ENCODE peak calls at places on chromosome 1, in eight cellular contexts. M, P, Y, N, L, F, G and I are unnamed samples.

GRCh38 chr1:228084797-228085196 is 2.3 kb downstream of the ARF1 start:
- DNase-seq in F (peak), P (peak), L (no peak), N (no peak), Y (no peak), G (no peak), M (no peak), I (no peak)

GRCh38 chr1:38088366-38088765 is 41.8 kb upstream of the POU3F1 start:
- DNase-seq in N (no peak), M (no peak), F (no peak), Y (no peak), P (no peak), G (no peak), L (no peak), I (no peak)

GRCh38 chr1:3945222-3945621 is 45.1 kb upstream of the C1orf174 start:
- DNase-seq in G (no peak), L (no peak), Y (no peak), P (no peak), N (no peak), M (no peak), F (no peak), I (no peak)

GRCh38 chr1:224542783-224543440 is 73.2 kb upstream of the CNIH3 start:
- DNase-seq in F (no peak), Y (peak), L (no peak), P (no peak), N (peak), G (no peak), M (no peak), I (no peak)

GRCh38 chr1:23470282-23471070 is 13.5 kb downstream of the ASAP3 start:
- DNase-seq in N (no peak), G (no peak), F (peak), Y (no peak), P (peak), M (no peak), L (no peak), I (no peak)

GRCh38 chr1:47771766-47772165 is 225.4 kb downstream of the TRABD2B start:
- DNase-seq in P (peak), G (no peak), L (no peak), F (no peak), M (peak), N (no peak), Y (no peak), I (no peak)

GRCh38 chr1:225645194-225645593 is 7.7 kb downstream of the ENAH start:
- DNase-seq in L (no peak), M (no peak), G (no peak), P (no peak), Y (no peak), F (no peak), N (no peak), I (no peak)

GRCh38 chr1:156712626-156713025 is 7.2 kb upstream of the CRABP2 start:
- DNase-seq in N (no peak), G (no peak), Y (no peak), F (no peak), L (no peak), P (no peak), M (no peak), I (no peak)

GRCh38 chr1:242870944-242871343 is 346.4 kb upstream of the PLD5 start:
- DNase-seq in Y (no peak), P (no peak), F (no peak), N (no peak), M (no peak), G (no peak), L (no peak), I (no peak)

GRCh38 chr1:159250817-159251216 is 46.1 kb downstream of the ACKR1 start:
- DNase-seq in G (no peak), Y (no peak), M (no peak), L (no peak), P (no peak), N (no peak), F (no peak), I (peak)

GRCh38 chr1:33094971-33095604 is 14.1 kb downstream of the AZIN2 start:
- DNase-seq in N (peak), M (peak), P (no peak), Y (peak), F (no peak), G (no peak), L (peak), I (peak)

GRCh38 chr1:2953688-2954285 is 67.5 kb upstream of the ACTRT2 start:
- DNase-seq in N (no peak), L (no peak), M (no peak), P (no peak), G (no peak), F (no peak), Y (no peak), I (no peak)

GRCh38 chr1:181044449-181044966 is 10.7 kb downstream of the MR1 start:
- DNase-seq in Y (no peak), F (no peak), M (peak), L (peak), N (peak), G (no peak), P (no peak), I (no peak)
- TF ChIP-seq POLR2A in Y (no peak), F (no peak), M (no peak), L (no peak), N (no peak), G (peak), P (no peak), I (no peak)

GRCh38 chr1:53014791-53015507 is 47.1 kb upstream of the PODN start:
- DNase-seq in P (peak), G (peak), F (peak), M (peak), Y (peak), N (peak), L (peak), I (peak)
- TF ChIP-seq POLR2A in P (no peak), G (peak), F (no peak), M (no peak), Y (no peak), N (no peak), L (no peak), I (peak)

GRCh38 chr1:1889847-1890505 is 911 bp downstream of the GNB1 start:
- DNase-seq in L (no peak), Y (no peak), G (peak), N (peak), F (peak), M (no peak), P (peak), I (peak)

GRCh38 chr1:1891349-1892078 is 627 bp upstream of the GNB1 start:
- DNase-seq in M (peak), N (peak), Y (peak), G (peak), L (peak), F (peak), P (peak), I (peak)

GRCh38 chr1:1889090-1889750 is 1.7 kb downstream of the GNB1 start:
- DNase-seq in G (no peak), L (no peak), F (no peak), Y (no peak), P (no peak), N (no peak), M (no peak), I (peak)

GRCh38 chr1:1892079-1892762 is 1.3 kb upstream of the GNB1 start:
- DNase-seq in M (peak), N (no peak), G (no peak), Y (no peak), L (no peak), F (no peak), P (peak), I (no peak)

GRCh38 chr1:1890506-1891348 is at the start of gene GNB1:
- DNase-seq in N (peak), M (peak), G (peak), F (peak), Y (peak), P (peak), L (peak), I (peak)
- TF ChIP-seq POLR2A in N (no peak), M (peak), G (peak), F (peak), Y (no peak), P (peak), L (no peak), I (peak)

GRCh38 chr1:182869241-182869666 is 30.1 kb downstream of the DHX9 start:
- DNase-seq in L (no peak), N (no peak), Y (no peak), M (no peak), P (no peak), G (no peak), F (no peak), I (peak)
- TF ChIP-seq POLR2A in L (no peak), N (no peak), Y (no peak), M (no peak), P (no peak), G (no peak), F (no peak), I (no peak)

GRCh38 chr1:207321045-207321789 is at the start of gene CD55:
- DNase-seq in F (peak), N (peak), Y (peak), L (peak), M (peak), P (peak), G (peak), I (peak)
- TF ChIP-seq POLR2A in F (peak), N (peak), Y (peak), L (peak), M (peak), P (peak), G (peak), I (peak)

DNA sequence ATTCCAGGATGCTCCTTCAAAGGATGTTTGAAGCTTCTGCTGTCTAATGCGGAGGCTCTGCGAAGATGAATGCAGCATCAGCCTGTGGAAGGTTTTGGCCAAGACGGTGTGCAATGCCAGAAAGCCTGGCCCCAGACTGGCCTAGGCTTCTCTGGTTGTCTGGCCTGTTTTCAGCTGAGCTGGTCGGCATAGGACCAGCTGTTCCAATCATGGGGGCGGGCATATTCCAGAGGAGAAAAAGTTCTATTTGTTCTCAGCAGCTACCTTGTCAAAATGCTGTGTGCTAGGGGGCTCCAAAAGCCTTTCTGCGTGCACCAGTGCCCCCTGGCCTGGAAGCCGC is 57.6 kb downstream of the TGFB2 start:
- DNase-seq in P (no peak), Y (no peak), F (no peak), G (no peak), N (no peak), L (no peak), M (no peak), I (no peak)
- TF ChIP-seq POLR2A in P (no peak), Y (no peak), F (no peak), G (no peak), N (no peak), L (no peak), M (no peak), I (no peak)

DNA sequence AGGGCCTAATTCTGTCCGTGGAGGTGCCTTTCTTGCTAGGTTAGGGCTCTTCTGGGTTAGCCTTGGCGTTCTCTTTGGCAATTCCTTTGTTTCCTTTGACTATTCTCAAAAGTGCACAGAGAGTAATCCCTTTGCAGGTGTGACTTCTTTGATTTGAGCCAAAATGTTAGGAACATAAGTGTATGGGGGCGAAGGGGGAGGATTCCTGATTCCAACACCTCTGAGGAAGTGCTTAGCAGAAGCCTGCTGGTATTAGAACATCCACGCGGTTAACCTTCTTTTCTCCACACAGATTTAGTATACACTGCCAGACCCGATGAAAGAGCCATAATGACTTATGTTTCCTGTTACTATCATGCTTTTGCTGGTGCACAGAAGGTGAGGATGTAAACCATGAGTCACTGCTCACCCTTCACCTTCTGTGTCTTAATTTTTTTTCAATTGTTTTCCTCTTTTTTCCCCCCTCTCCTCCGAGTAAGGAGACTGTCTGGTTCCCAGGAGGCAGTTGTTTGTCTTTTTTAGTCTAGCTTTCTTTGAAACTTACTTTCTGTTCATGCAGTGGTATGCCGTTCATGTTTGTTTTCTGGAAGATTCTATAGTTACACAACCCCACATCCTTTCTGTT is 48.0 kb downstream of the ACTN2 start:
- DNase-seq in Y (no peak), G (no peak), F (no peak), N (no peak), M (no peak), L (no peak), P (no peak), I (no peak)
- TF ChIP-seq POLR2A in Y (no peak), G (no peak), F (no peak), N (no peak), M (no peak), L (no peak), P (no peak), I (no peak)

DNA sequence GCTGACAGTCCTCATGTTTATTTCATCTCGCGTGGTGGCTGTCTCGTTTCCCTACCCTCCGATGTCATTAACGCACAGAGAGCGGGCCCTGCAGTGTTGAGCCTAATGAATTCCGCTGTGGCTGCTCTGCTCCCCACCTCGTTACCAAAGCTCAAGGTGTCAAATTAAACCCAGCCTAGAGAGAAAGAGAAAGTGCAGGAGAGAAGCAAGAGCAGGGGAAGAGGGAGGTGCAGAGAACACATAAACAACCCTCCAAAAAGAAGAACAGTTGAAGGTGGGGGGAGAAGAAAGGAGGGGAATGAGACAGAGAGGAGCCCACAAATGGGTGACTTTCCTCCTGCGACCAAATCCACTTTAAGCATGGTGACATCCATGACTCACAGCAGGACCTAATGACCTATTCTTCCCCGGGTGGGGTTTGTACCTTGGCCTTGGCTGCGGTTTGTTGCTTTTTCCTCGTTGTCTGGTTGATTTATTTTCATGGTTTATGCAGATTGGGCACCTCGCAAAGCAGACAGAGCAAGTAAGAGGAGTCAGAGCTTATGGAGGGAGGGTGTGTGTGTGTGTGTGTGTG is 92.5 kb downstream of the PBX1 start:
- DNase-seq in M (no peak), G (no peak), Y (peak), P (no peak), F (no peak), N (no peak), L (no peak), I (no peak)
- TF ChIP-seq POLR2A in M (no peak), G (no peak), Y (no peak), P (no peak), F (no peak), N (no peak), L (no peak), I (no peak)

DNA sequence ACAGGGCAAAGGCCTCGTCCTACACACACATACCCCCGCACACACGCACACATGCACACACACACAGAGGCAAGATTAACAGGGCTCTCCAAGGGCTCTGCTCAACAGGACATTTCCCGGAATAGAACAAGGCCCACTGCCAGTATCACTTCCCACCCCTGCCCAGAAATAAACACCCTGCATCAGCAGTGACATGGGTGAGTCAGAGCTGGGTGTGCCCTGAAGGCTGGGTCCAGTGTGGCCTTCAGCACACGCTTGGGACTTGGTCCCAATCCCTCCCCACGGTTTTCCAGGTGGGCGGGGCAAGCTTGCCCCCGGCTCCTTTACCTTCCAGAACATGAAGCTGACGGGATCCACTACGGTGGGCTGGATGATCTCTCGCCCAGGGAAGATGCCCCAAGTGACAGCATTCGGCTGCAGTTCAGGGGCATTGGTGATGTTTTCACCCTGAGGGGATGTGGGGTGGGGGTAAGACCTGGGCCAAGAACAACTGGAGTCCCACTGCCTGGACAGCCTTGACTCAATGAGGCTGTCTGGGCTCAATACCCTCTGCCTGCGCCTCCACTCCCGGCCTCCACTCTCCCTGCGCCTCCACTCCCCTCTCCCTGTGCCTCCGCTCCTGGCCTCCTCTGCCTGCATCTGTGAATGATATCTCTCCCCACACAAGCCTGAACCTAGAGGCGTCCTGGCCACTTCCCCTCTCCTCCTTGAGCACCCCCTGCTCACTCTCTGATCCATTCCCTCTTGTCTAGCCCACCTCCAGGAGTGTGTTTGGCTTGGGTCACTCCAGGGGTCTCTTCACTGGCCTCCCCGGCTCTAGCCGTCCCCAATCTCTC is 14.7 kb downstream of the MTHFR start:
- DNase-seq in Y (peak), G (no peak), L (peak), N (peak), P (peak), F (peak), M (peak), I (peak)
- TF ChIP-seq POLR2A in Y (no peak), G (no peak), L (no peak), N (peak), P (peak), F (peak), M (peak), I (peak)